ENCODE peak calls at places on chromosomes 11 and 22, in five cellular contexts. W is K562, A is H1, Z is HepG2, F is GM12878. L is an unnamed sample.

GRCh38 chr11:31809857-31810778 is 1.0 kb downstream of the PAX6 start:
- DNase-seq in W (peak), A (no peak), Z (no peak), F (no peak), L (peak)

GRCh38 chr22:43847376-43848289 is 14.7 kb downstream of the SULT4A1 start:
- DNase-seq in W (no peak), A (no peak), Z (no peak), F (no peak), L (no peak)

GRCh38 chr11:117769530-117769929 is 27.5 kb downstream of the DSCAML1 start:
- DNase-seq in W (no peak), A (no peak), Z (no peak), F (no peak), L (no peak)

GRCh38 chr22:17980013-17980510 is 44.3 kb downstream of the MICAL3 start:
- DNase-seq in W (no peak), A (no peak), Z (no peak), F (no peak), L (no peak)

GRCh38 chr11:11036185-11037161 is 178.6 kb upstream of the ZBED5 start:
- DNase-seq in W (peak), A (peak), Z (peak), F (no peak), L (peak)

GRCh38 chr22:46094676-46095075 is 55.6 kb upstream of the PPARA start:
- DNase-seq in W (no peak), A (no peak), Z (no peak), F (no peak), L (no peak)

GRCh38 chr22:46110215-46110614 is 40.1 kb upstream of the PPARA start:
- DNase-seq in W (peak), A (no peak), Z (no peak), F (no peak), L (no peak)

GRCh38 chr22:27775698-27776409 is 25.7 kb downstream of the MN1 start:
- DNase-seq in W (no peak), A (no peak), Z (no peak), F (no peak), L (no peak)

GRCh38 chr11:134365011-134365925 is 33.5 kb downstream of the GLB1L2 start:
- DNase-seq in W (no peak), A (no peak), Z (no peak), F (no peak), L (no peak)

GRCh38 chr22:36385491-36386350 is 2.0 kb downstream of the MYH9 start:
- DNase-seq in W (no peak), A (no peak), Z (peak), F (no peak), L (peak)

GRCh38 chr11:43503417-43503816 is 144.7 kb downstream of the TTC17 start:
- DNase-seq in W (no peak), A (no peak), Z (no peak), F (no peak), L (no peak)

GRCh38 chr11:66264893-66265292 is 3.5 kb upstream of the RAB1B start:
- DNase-seq in W (peak), A (no peak), Z (no peak), F (no peak), L (peak)

GRCh38 chr11:1017269-1018005 is 19.1 kb downstream of the MUC6 start:
- DNase-seq in W (no peak), A (no peak), Z (peak), F (no peak), L (peak)

GRCh38 chr11:33778682-33779081 is 4.4 kb upstream of the FBXO3 start:
- DNase-seq in W (no peak), A (no peak), Z (no peak), F (no peak), L (no peak)

GRCh38 chr11:117626576-117626975 is 170.4 kb downstream of the DSCAML1 start:
- DNase-seq in W (no peak), A (no peak), Z (no peak), F (no peak), L (no peak)

GRCh38 chr11:20608938-20609337 is 9.5 kb downstream of the SLC6A5 start:
- DNase-seq in W (no peak), A (no peak), Z (no peak), F (no peak), L (no peak)

GRCh38 chr22:44389926-44390925 is 77.5 kb upstream of the SHISAL1 start:
- DNase-seq in W (no peak), A (no peak), Z (no peak), F (no peak), L (no peak)

GRCh38 chr11:13216019-13217006 is 61.3 kb upstream of the BMAL1 start:
- DNase-seq in W (no peak), A (no peak), Z (peak), F (no peak), L (peak)

GRCh38 chr11:13280777-13281176 is 3.2 kb downstream of the BMAL1 start:
- DNase-seq in W (no peak), A (no peak), Z (no peak), F (no peak), L (no peak)

GRCh38 chr11:64549969-64550368 is 41.1 kb upstream of the SLC22A12 start:
- DNase-seq in W (no peak), A (no peak), Z (no peak), F (no peak), L (no peak)

GRCh38 chr22:26953380-26953807 is 296.0 kb downstream of the MIAT start:
- DNase-seq in W (no peak), A (peak), Z (no peak), F (no peak), L (no peak)

GRCh38 chr22:36442506-36443197 is 38.8 kb downstream of the TXN2 start:
- DNase-seq in W (no peak), A (no peak), Z (no peak), F (no peak), L (no peak)

GRCh38 chr22:28903080-28903479 is 19.7 kb downstream of the ZNRF3 start:
- DNase-seq in W (no peak), A (no peak), Z (no peak), F (no peak), L (no peak)

GRCh38 chr22:44088976-44089570 is 65.0 kb downstream of the PARVB start:
- DNase-seq in W (no peak), A (no peak), Z (no peak), F (no peak), L (no peak)

GRCh38 chr22:24703101-24703500 is 71.4 kb downstream of the PIWIL3 start:
- DNase-seq in W (peak), A (no peak), Z (peak), F (no peak), L (no peak)

GRCh38 chr11:85602551-85603218 is 24.5 kb downstream of the DLG2 start:
- DNase-seq in W (no peak), A (no peak), Z (no peak), F (no peak), L (no peak)

GRCh38 chr11:95042906-95043305 is 6.3 kb upstream of the KDM4F start:
- DNase-seq in W (no peak), A (no peak), Z (no peak), F (no peak), L (no peak)

GRCh38 chr11:7871056-7871455 is 60.0 kb downstream of the OR10A6 start:
- DNase-seq in W (no peak), A (no peak), Z (no peak), F (no peak), L (no peak)

GRCh38 chr11:61172888-61173287 is 11.7 kb upstream of the VPS37C start:
- DNase-seq in W (no peak), A (no peak), Z (no peak), F (no peak), L (no peak)

GRCh38 chr11:86456075-86456939 is 81.6 kb downstream of the CCDC81 start:
- DNase-seq in W (peak), A (peak), Z (peak), F (peak), L (peak)

GRCh38 chr11:67303132-67303988 is at the start of gene SSH3:
- DNase-seq in W (peak), A (peak), Z (peak), F (no peak), L (peak)

GRCh38 chr11:76322593-76323341 is 58.2 kb downstream of the THAP12 start:
- DNase-seq in W (no peak), A (no peak), Z (no peak), F (no peak), L (no peak)

GRCh38 chr11:70048279-70049024 is 29.7 kb upstream of the ANO1 start:
- DNase-seq in W (peak), A (no peak), Z (no peak), F (no peak), L (peak)

DNA sequence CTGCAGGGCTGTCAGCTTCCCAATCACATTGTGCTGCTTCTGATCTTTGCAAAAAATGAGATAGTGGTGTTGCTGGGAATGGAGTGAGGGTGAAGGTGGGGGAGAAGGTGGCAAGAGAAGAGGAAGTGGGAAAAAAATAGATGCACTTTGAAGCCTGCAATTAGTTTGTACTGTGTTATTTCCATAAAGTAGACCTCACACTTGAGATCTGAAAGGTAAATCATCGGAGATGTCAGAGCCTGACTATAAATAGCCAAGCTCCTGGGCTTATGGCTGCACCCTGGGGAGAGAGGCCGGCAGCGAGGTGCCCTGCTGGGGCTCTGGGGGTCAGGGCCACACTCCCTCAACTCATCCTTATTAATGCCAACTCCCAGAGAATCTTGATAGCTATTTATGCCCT is 134.4 kb downstream of the NXPE2 start:
- DNase-seq in W (no peak), A (no peak), Z (no peak), F (no peak), L (no peak)
- TF ChIP-seq HDAC2 in W (no peak), A (no peak), Z (no peak), F (no peak), L (no peak)

GRCh38 chr11:18578975-18579598 is 9.4 kb downstream of the UEVLD start:
- DNase-seq in W (no peak), A (no peak), Z (peak), F (no peak), L (peak)

DNA sequence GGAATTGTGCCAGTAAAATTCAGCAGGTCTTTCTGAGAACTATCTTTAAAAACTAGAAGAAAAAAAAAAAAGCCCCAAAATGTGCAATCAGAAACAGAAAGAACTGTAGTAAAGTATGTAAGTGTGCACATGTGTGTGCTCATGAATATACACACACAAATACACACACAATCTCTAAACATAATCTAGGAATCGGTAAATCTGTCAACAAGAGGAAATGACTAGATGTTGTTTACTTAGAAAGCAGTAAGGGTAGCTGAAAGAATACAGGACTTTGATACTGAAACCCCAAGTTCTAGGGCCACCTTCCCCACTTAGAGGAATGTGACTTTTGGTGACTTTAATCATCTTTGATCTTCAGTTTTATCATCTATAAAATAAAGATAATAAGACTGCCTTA is 13.2 kb downstream of the UEVLD start:
- DNase-seq in W (no peak), A (no peak), Z (no peak), F (no peak), L (no peak)
- H3K4me2 ChIP-seq in W (no peak), A (no peak), Z (no peak), F (no peak), L (no peak)

GRCh38 chr11:2178906-2179494 is 7.4 kb upstream of the TH start:
- DNase-seq in W (no peak), A (no peak), Z (peak), F (no peak), L (no peak)
- TF ChIP-seq HDAC2 in W (no peak), A (no peak), Z (no peak), F (no peak), L (no peak)

GRCh38 chr11:90222152-90222458 is 744 bp downstream of the CHORDC1 start:
- DNase-seq in W (no peak), A (no peak), Z (no peak), F (no peak), L (no peak)
- H3K4me2 ChIP-seq in W (peak), A (peak), Z (peak), F (peak), L (peak)

GRCh38 chr22:50672471-50673230 is at the start of gene SHANK3:
- DNase-seq in W (peak), A (no peak), Z (no peak), F (no peak), L (no peak)

GRCh38 chr22:50670914-50671538 is 1.6 kb upstream of the SHANK3 start:
- DNase-seq in W (peak), A (no peak), Z (no peak), F (no peak), L (no peak)

GRCh38 chr22:50672041-50672440 is 582 bp upstream of the SHANK3 start:
- DNase-seq in W (peak), A (no peak), Z (no peak), F (no peak), L (no peak)

GRCh38 chr22:50670513-50670912 is 2.1 kb upstream of the SHANK3 start:
- DNase-seq in W (no peak), A (no peak), Z (no peak), F (no peak), L (no peak)

DNA sequence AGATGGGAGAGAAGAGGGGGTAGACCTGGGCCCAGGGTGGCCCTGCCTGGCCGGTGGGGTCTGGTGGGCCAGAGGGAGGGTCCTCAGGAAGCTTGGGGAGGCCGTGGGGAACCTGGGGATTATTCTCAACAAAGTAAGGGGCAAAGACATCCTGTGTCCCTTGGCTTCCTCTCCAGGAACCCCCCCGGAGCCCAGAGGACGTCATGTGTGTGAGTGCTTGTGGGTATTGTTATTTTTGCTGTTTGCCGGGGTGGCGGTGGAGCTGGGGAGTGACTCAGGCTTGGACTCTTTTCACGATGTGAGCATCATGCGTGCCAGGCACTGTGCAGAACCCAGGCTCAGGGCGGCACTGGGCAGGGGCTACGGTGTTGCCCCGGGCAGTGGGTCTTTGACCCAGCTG is 982 bp upstream of the SHANK3 start:
- DNase-seq in W (peak), A (no peak), Z (no peak), F (no peak), L (no peak)
- TF ChIP-seq HDAC2 in W (no peak), A (no peak), Z (no peak), F (no peak), L (no peak)

GRCh38 chr22:19962909-19963806 is 21.5 kb upstream of the TXNRD2 start:
- DNase-seq in W (no peak), A (no peak), Z (peak), F (no peak), L (no peak)
- H3K4me2 ChIP-seq in W (no peak), A (peak), Z (peak), F (no peak), L (no peak)

DNA sequence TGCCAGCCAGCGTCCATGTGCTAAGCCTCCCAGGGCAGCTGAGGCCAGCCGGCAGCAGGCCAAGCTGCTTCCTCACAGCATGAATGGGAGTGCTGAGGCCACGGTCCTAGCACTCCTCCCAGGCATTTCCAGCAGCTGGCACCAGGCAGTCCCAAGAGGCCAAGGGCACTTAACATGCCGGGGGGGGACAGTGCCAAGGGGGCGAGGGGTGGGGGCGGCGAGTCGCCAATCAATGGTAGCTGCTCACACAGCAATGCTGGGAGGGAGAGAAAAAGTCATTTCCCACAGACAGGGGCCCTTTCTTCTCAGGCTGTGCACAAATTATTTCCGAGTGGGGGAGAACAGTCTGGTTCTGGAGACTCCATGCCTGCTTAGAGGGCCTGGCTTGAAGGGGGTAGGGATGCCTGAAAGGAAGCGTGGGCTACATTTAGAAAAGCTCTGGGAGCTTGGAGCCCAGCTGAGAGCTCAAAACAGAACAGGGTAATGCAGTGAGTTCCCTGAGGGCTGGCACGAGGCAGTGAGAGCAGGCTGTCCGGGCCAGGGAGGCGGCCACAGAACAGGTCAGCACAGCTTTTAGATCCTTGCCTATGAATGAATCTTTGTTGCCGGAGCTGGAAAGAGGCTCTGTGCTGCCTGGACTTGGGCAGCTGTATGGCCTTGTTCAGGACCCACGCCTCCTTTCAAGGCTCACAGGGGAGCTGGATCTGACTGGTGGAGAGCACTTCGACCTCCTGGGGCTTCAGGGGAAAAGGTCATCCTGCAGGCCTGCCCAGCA is 14.4 kb upstream of the TBC1D10A start:
- DNase-seq in W (no peak), A (no peak), Z (no peak), F (no peak), L (no peak)
- TF ChIP-seq HDAC2 in W (no peak), A (no peak), Z (no peak), F (no peak), L (no peak)

DNA sequence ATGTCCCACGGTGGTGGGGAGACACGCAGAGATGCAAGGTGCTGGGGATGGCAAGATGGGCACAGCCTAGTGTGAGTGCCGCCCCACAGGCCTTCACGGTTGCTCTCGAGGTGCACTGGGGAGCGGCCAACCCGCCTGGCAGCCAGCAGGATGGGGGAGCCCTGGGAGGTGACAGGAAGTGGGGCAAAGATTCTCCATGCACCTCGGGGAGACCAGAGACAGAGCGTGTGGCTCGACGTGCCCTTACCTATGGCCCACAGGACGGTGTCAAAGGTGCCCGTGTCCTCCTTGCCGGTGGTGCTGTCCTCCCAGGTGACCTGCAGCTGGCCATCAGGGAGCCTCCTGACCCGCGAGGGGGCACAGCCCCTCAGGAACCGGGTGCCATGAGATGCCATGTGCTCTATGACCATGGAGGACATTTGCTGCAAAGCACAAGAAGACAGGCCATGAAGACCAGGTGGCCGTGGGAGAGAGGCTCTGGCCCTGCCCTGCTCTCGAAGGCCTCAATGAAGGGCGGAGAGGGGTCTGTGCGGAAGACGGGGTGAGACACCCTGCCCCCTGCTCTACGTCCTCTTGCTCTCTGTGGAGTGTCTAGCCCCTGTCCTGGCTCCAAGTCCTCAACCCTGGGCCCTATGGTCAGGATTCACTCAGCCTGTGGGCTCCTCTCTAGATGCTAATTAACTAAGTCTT is 40.6 kb upstream of the GNB1L start:
- DNase-seq in W (no peak), A (no peak), Z (no peak), F (no peak), L (no peak)
- H3K4me2 ChIP-seq in W (no peak), A (no peak), Z (no peak), F (no peak), L (no peak)